ENCODE peak calls at places on chromosomes 12 and 14, in six cellular contexts. N is lower lobe of right lung, K is D721Med, W is GM13977, E is tibial nerve, R is WTC11. U is an unnamed sample.
A peak's percentile ranks its signal among the peaks of the same experiment; 100 is the strongest.

GRCh38 chr12:70486588-70486987 is 120.5 kb downstream of the KCNMB4 start:
- DNase-seq in N (no peak), K (no peak), W (no peak), E (no peak), R (no peak), U (no peak)

GRCh38 chr12:54932691-54933090 is 51.9 kb downstream of the TESPA1 start:
- DNase-seq in N (no peak), K (no peak), W (no peak), E (peak; percentile 50), R (no peak), U (no peak)

GRCh38 chr12:1083888-1084262 is 92.9 kb downstream of the ERC1 start:
- DNase-seq in N (no peak), K (no peak), W (no peak), E (peak; percentile 40), R (no peak), U (no peak)

GRCh38 chr14:23551266-23552028 is at the start of gene ZFHX2:
- DNase-seq in N (peak; percentile 84), K (peak; percentile 92), W (peak; percentile 86), E (peak; percentile 45), R (peak; percentile 94), U (peak; percentile 58)

GRCh38 chr12:81080431-81080983 is 2.6 kb downstream of the ACSS3 start:
- DNase-seq in N (no peak), K (no peak), W (no peak), E (no peak), R (no peak), U (no peak)

GRCh38 chr14:62064741-62065323 is 302.6 kb downstream of the SNAPC1 start:
- DNase-seq in N (no peak), K (no peak), W (no peak), E (no peak), R (no peak), U (no peak)

GRCh38 chr12:32305163-32305562 is 94.2 kb upstream of the FGD4 start:
- DNase-seq in N (no peak), K (no peak), W (no peak), E (peak; percentile 25), R (no peak), U (no peak)

GRCh38 chr14:31934767-31935266 is 142.3 kb upstream of the ARHGAP5 start:
- DNase-seq in N (no peak), K (no peak), W (no peak), E (peak; percentile 58), R (peak; percentile 51), U (no peak)

GRCh38 chr12:79557690-79558315 is 133.0 kb downstream of the PAWR start:
- DNase-seq in N (no peak), K (no peak), W (no peak), E (no peak), R (no peak), U (no peak)

GRCh38 chr12:15001733-15002471 is 29.1 kb downstream of the PDE6H start:
- DNase-seq in N (peak; percentile 46), K (no peak), W (no peak), E (no peak), R (peak; percentile 34), U (no peak)

GRCh38 chr14:56331815-56332214 is 213.6 kb downstream of the PELI2 start:
- DNase-seq in N (no peak), K (no peak), W (no peak), E (no peak), R (no peak), U (no peak)

GRCh38 chr12:90323217-90323616 is 614.6 kb upstream of the ATP2B1 start:
- DNase-seq in N (no peak), K (no peak), W (no peak), E (no peak), R (no peak), U (no peak)

GRCh38 chr12:117774986-117775775 is 193.6 kb downstream of the KSR2 start:
- DNase-seq in N (no peak), K (no peak), W (no peak), E (no peak), R (no peak), U (no peak)

GRCh38 chr12:68373836-68374314 is 41.7 kb upstream of the MDM1 start:
- DNase-seq in N (no peak), K (no peak), W (no peak), E (no peak), R (no peak), U (no peak)

GRCh38 chr12:1920971-1921370 is 2.5 kb upstream of the CACNA2D4 start:
- DNase-seq in N (peak; percentile 78), K (no peak), W (peak; percentile 17), E (no peak), R (no peak), U (no peak)

GRCh38 chr12:47616440-47616839 is 89.4 kb downstream of the RPAP3 start:
- DNase-seq in N (no peak), K (no peak), W (no peak), E (no peak), R (no peak), U (no peak)

GRCh38 chr14:95067526-95067925 is 89.8 kb downstream of the DICER1 start:
- DNase-seq in N (no peak), K (no peak), W (no peak), E (no peak), R (no peak), U (no peak)

GRCh38 chr12:89098390-89099102 is 253.8 kb downstream of the DUSP6 start:
- DNase-seq in N (no peak), K (no peak), W (no peak), E (no peak), R (peak; percentile 74), U (no peak)

GRCh38 chr14:35932659-35933159 is 106.6 kb downstream of the BRMS1L start:
- DNase-seq in N (no peak), K (no peak), W (no peak), E (no peak), R (no peak), U (no peak)

GRCh38 chr14:84453541-84453940 is 1076.4 kb upstream of the FLRT2 start:
- DNase-seq in N (no peak), K (no peak), W (no peak), E (no peak), R (no peak), U (no peak)

GRCh38 chr12:47987411-47988072 is 16.7 kb downstream of the COL2A1 start:
- DNase-seq in N (no peak), K (no peak), W (no peak), E (no peak), R (no peak), U (no peak)

GRCh38 chr14:103552011-103552797 is 10.3 kb downstream of the BAG5 start:
- DNase-seq in N (peak; percentile 68), K (no peak), W (no peak), E (no peak), R (no peak), U (no peak)

GRCh38 chr14:47715330-47715729 is 39.9 kb upstream of the MDGA2 start:
- DNase-seq in N (no peak), K (no peak), W (no peak), E (no peak), R (no peak), U (no peak)

GRCh38 chr12:78236264-78236663 is 405.6 kb downstream of the NAV3 start:
- DNase-seq in N (no peak), K (no peak), W (no peak), E (no peak), R (no peak), U (no peak)

GRCh38 chr12:91778938-91779400 is 366.7 kb downstream of the BTG1 start:
- DNase-seq in N (no peak), K (no peak), W (peak; percentile 59), E (peak; percentile 5), R (no peak), U (peak; percentile 31)

GRCh38 chr12:92434607-92435025 is 268.2 kb upstream of the PLEKHG7 start:
- DNase-seq in N (no peak), K (no peak), W (no peak), E (no peak), R (no peak), U (no peak)

GRCh38 chr14:101225116-101225728 is 321.7 kb upstream of the RTL1 start:
- DNase-seq in N (no peak), K (no peak), W (no peak), E (no peak), R (no peak), U (no peak)

GRCh38 chr12:46831335-46832083 is 5.7 kb upstream of the SLC38A4 start:
- DNase-seq in N (peak; percentile 46), K (no peak), W (no peak), E (no peak), R (peak; percentile 47), U (no peak)

GRCh38 chr12:73106296-73106695 is 834.1 kb downstream of the TRHDE start:
- DNase-seq in N (no peak), K (no peak), W (no peak), E (no peak), R (peak; percentile 10), U (no peak)

DNA sequence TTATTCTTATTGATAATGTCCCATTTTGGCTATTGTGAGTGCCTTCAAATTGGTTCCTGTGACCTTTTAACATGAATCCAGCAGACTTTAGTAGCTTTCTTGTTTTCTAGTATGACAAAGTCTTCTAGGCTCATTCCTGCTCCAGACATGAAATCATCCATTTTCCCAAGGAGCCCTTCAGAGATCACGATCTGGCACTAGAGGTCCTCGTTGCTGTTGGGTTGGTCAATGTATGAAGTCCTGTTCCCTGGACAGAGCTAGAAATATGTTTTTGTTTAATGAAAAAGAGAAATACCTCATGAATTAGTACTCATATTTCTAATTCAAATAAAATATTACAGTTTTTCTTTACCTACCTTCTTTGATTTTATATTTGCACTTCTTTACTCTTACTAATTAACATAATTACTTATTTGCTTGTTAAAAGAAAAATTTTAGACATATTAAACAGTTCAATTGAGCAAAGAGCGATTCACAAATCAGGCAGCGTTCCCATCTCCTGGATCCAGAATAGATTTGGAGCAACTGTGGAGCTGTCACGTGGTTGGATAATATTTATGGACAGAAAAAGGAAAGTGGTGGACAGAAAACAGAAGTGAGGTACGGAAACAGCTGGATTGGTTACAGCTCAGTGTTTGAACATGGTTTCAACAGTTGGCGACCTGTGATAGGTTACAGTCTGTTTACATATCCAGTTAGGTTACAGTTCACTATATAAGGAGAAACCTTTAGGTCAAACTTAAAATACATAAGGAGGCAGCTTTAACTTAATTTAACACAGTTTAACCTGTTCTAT is 19.8 kb upstream of the FAM234B start:
- DNase-seq in N (no peak), K (no peak), W (no peak), E (peak; percentile 64), R (no peak), U (no peak)
- TF ChIP-seq CTCF in N (no peak), K (peak; percentile 74), W (peak; percentile 53), E (peak; percentile 35), R (no peak), U (no peak)

GRCh38 chr12:27703720-27704452 is 6.7 kb upstream of the MRPS35 start:
- DNase-seq in N (peak; percentile 61), K (no peak), W (peak; percentile 56), E (peak; percentile 91), R (peak; percentile 85), U (peak; percentile 60)
- TF ChIP-seq CTCF in N (peak; percentile 86), K (peak; percentile 96), W (peak; percentile 84), E (peak; percentile 74), R (peak; percentile 67), U (peak; percentile 50)

DNA sequence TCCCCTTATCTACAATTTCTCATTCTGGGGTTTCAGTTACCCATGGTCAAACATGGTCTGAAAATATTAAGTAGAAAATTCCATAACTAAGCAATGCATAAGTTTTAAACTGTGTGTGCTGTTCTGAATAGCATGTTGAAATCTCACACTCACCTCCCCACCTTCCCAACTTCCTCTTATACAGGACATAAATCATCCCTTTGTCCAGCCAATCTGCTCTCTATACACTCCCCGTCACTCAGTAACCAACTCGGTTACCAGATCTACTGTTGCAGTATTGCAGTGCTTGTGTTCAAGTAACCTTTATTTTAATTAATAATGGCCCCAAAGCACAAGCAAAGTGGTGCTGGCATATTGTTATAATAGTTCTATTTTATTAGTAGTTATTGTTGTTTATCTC is 420.5 kb downstream of the GXYLT1 start:
- DNase-seq in N (no peak), K (no peak), W (no peak), E (no peak), R (no peak), U (no peak)
- TF ChIP-seq CTCF in N (no peak), K (no peak), W (no peak), E (no peak), R (no peak), U (no peak)

GRCh38 chr14:51239813-51240803 is at the start of gene TMX1:
- DNase-seq in N (peak; percentile 95), K (peak; percentile 95), W (peak; percentile 90), E (peak; percentile 86), R (peak; percentile 96), U (peak; percentile 71)
- TF ChIP-seq CTCF in N (no peak), K (no peak), W (no peak), E (no peak), R (no peak), U (no peak)

U was measured in omental fat pad.